ENCODE peak calls at places on chromosomes 4 and X, in four cellular contexts. B, L, K and N are unnamed samples.

GRCh38 chrX:10597871-10598270 is 22.5 kb downstream of the MID1 start:
- DNase-seq in K (no peak), L (no peak), B (no peak), N (no peak)

GRCh38 chrX:130086414-130087207 is 23.7 kb downstream of the ELF4 start:
- DNase-seq in K (no peak), B (no peak), L (no peak), N (no peak)

GRCh38 chr4:123821861-123822260 is 425.3 kb downstream of the SPRY1 start:
- DNase-seq in K (no peak), L (no peak), B (no peak), N (no peak)

GRCh38 chr4:41750158-41750623 is 1.7 kb upstream of the PHOX2B start:
- DNase-seq in K (no peak), L (no peak), B (no peak), N (no peak)

GRCh38 chr4:121119715-121120114 is 44.4 kb downstream of the TNIP3 start:
- DNase-seq in K (no peak), L (no peak), B (no peak), N (no peak)

GRCh38 chr4:106038908-106039307 is 143.6 kb downstream of the NPNT start:
- DNase-seq in B (no peak), L (no peak), K (no peak), N (no peak)

GRCh38 chr4:183264614-183265013 is 55.5 kb downstream of the CLDN22 start:
- DNase-seq in B (no peak), K (no peak), L (no peak), N (no peak)

GRCh38 chr4:107490116-107490515 is 229.9 kb downstream of the PAPSS1 start:
- DNase-seq in B (no peak), L (no peak), K (no peak), N (no peak)

GRCh38 chrX:13164611-13165010 is 120.2 kb upstream of the FAM9C start:
- DNase-seq in B (no peak), K (no peak), L (no peak), N (no peak)

GRCh38 chrX:101040197-101040596 is 11.7 kb downstream of the TRMT2B start:
- DNase-seq in B (no peak), L (no peak), K (no peak), N (no peak)

GRCh38 chrX:107775000-107775733 is 420 bp downstream of the TSC22D3 start:
- DNase-seq in K (no peak), L (no peak), B (no peak), N (no peak)

GRCh38 chrX:17376381-17377046 is 1.5 kb downstream of the NHS start:
- DNase-seq in L (no peak), K (no peak), B (no peak), N (peak; percentile 30)

GRCh38 chrX:41300758-41301437 is 33.1 kb upstream of the DDX3X start:
- DNase-seq in B (no peak), K (no peak), L (no peak), N (no peak)

GRCh38 chrX:122579521-122579920 is 604.6 kb upstream of the GRIA3 start:
- DNase-seq in B (no peak), K (no peak), L (no peak), N (no peak)

GRCh38 chr4:6372649-6373525 is 99.5 kb downstream of the PPP2R2C start:
- DNase-seq in L (no peak), B (peak; percentile 83), K (no peak), N (no peak)

GRCh38 chr4:71559957-71560541 is 221.2 kb downstream of the SLC4A4 start:
- DNase-seq in B (no peak), L (no peak), K (no peak), N (no peak)

GRCh38 chrX:12007881-12008280 is 130.4 kb upstream of the FRMPD4 start:
- DNase-seq in B (no peak), L (no peak), K (no peak), N (no peak)

GRCh38 chr4:102564399-102564921 is 63.3 kb downstream of the NFKB1 start:
- DNase-seq in K (no peak), L (no peak), B (no peak), N (no peak)

GRCh38 chrX:85365370-85365995 is 14.0 kb downstream of the POF1B start:
- DNase-seq in L (no peak), B (no peak), K (no peak), N (no peak)

GRCh38 chr4:185017964-185018772 is at the start of gene HELT:
- DNase-seq in B (no peak), K (no peak), L (no peak), N (no peak)

GRCh38 chrX:68994883-68995255 is 166.0 kb downstream of the EFNB1 start:
- DNase-seq in K (no peak), L (no peak), B (no peak), N (no peak)

GRCh38 chr4:65502151-65502691 is 168.1 kb downstream of the EPHA5 start:
- DNase-seq in K (no peak), B (no peak), L (no peak), N (no peak)

GRCh38 chrX:117990438-117990837 is 126.2 kb downstream of the KLHL13 start:
- DNase-seq in L (no peak), K (no peak), B (no peak), N (no peak)

GRCh38 chr4:156931267-156931666 is 40.3 kb downstream of the PDGFC start:
- DNase-seq in L (no peak), K (no peak), B (no peak), N (no peak)

GRCh38 chrX:43836435-43837184 is 45.6 kb downstream of the MAOB start:
- DNase-seq in L (no peak), B (peak; percentile 12), K (no peak), N (no peak)

GRCh38 chrX:109952985-109953905 is 49.7 kb upstream of the TMEM164 start:
- DNase-seq in B (no peak), L (no peak), K (no peak), N (no peak)

GRCh38 chr4:175807596-175807995 is 4.5 kb downstream of the GPM6A start:
- DNase-seq in K (no peak), L (no peak), B (no peak), N (no peak)

GRCh38 chr4:24971192-24971591 is 58.4 kb upstream of the CCDC149 start:
- DNase-seq in L (no peak), B (no peak), K (no peak), N (no peak)

GRCh38 chrX:34875204-34875603 is 67.4 kb upstream of the FAM47B start:
- DNase-seq in K (no peak), L (no peak), B (no peak), N (no peak)

GRCh38 chr4:123250843-123251242 is 145.8 kb upstream of the SPRY1 start:
- DNase-seq in B (peak; percentile 14), L (no peak), K (no peak), N (peak; percentile 42)

GRCh38 chr4:113094802-113095201 is 45.3 kb downstream of the ANK2 start:
- DNase-seq in B (peak; percentile 37), K (no peak), L (no peak), N (no peak)
- TF ChIP-seq CTCF in B (peak; percentile 81), K (peak; percentile 68), L (no peak), N (peak; percentile 50)

GRCh38 chrX:103531002-103531401 is 11.7 kb upstream of the RAB40A start:
- DNase-seq in L (no peak), K (no peak), B (no peak), N (no peak)

GRCh38 chrX:103530540-103530939 is 11.3 kb upstream of the RAB40A start:
- DNase-seq in L (no peak), K (no peak), B (no peak), N (no peak)

GRCh38 chrX:103535206-103535605 is 15.9 kb upstream of the RAB40A start:
- DNase-seq in K (no peak), B (no peak), L (no peak), N (no peak)

GRCh38 chrX:103536071-103536470 is 16.8 kb upstream of the RAB40A start:
- DNase-seq in L (no peak), K (no peak), B (no peak), N (peak; percentile 37)

GRCh38 chrX:103533428-103534216 is 14.3 kb upstream of the RAB40A start:
- DNase-seq in K (peak; percentile 25), L (peak; percentile 83), B (peak; percentile 25), N (peak; percentile 84)
- H3K4me3 ChIP-seq in K (peak overlapping the region; percentile 49), L (peak overlapping the region; percentile 39), B (no peak overlapping the region), N (peak overlapping the region; percentile 7)

DNA sequence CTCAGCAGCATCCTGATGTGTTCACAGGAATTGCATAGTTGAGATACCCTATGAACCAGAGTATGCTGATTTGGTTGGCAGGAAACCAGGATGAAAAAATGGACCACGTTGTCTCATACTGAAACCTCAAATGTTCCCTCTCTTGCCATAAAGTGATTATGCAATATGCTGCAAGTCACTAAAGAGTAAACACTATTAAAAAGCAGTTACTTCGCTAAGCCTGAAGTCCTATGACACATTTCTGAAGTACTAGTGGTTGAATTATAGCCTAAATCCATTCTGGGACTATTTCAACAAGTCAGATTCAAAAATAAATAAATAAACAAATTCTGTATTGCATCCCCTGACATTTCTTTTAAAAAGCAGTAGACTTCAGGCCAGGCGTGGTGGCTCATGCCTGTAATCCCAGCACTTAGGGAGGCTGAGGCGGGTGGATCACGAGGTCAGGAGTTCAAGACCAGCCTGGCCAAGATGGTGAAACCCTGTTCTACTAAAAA is 106.0 kb upstream of the NAP1L5 start:
- DNase-seq in L (no peak), K (no peak), B (no peak), N (peak; percentile 53)
- TF ChIP-seq EP300 in L (no peak), K (no peak), B (no peak), N (no peak)

GRCh38 chrX:140664939-140665338 is 44.6 kb upstream of the LINC00632 start:
- DNase-seq in B (peak; percentile 7), L (no peak), K (no peak), N (no peak)
- TF ChIP-seq CTCF in B (peak; percentile 48), L (peak; percentile 28), K (peak; percentile 17), N (no peak)

DNA sequence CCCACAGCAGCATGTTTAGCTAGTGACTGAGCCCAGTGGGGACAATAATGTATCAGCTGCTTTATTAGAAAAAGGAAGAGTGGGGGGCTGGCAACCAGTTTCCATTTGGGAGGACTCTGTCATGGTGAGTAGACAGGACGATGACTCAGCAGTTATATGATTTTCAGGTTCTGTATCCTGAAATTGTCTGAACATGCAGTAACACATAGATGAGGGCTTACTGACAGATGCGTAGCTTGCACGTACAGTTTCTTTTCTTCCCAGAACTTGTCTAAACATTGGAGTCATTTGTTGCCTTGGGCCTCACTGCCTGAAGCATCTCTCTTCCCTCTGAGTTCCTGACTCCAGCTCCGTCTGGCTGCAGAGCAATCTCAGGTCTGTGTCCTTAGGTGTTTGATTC is 1415.6 kb upstream of the TENM3 start:
- DNase-seq in L (no peak), K (no peak), B (no peak), N (no peak)
- H3K4me3 ChIP-seq in L (peak overlapping the region; percentile 39), K (no peak overlapping the region), B (peak overlapping the region; percentile 16), N (peak overlapping the region; percentile 19)

GRCh38 chrX:119647552-119648420 is 41.6 kb upstream of the NKRF start:
- DNase-seq in L (no peak), K (no peak), B (no peak), N (no peak)
- TF ChIP-seq EP300 in L (no peak), K (no peak), B (no peak), N (no peak)

GRCh38 chr4:164023214-164023613 is 528.7 kb downstream of the TMA16 start:
- DNase-seq in K (no peak), L (no peak), B (no peak), N (no peak)
- TF ChIP-seq CTCF in K (peak; percentile 60), L (no peak), B (peak; percentile 21), N (no peak)

GRCh38 chr4:180827193-180827592 is 1416.0 kb upstream of the TENM3 start:
- DNase-seq in L (no peak), B (no peak), K (no peak), N (peak; percentile 11)
- H3K4me3 ChIP-seq in L (peak overlapping the region; percentile 39), B (peak overlapping the region; percentile 16), K (no peak overlapping the region), N (peak overlapping the region; percentile 19)